ENCODE peak calls at places on chromosomes 13 and 19, in seven cellular contexts. Q, N, W, E, B, Y and V are unnamed samples.
A peak's percentile ranks its signal among the peaks of the same experiment; 100 is the strongest.

GRCh38 chr13:52949044-52949443 is 79.6 kb upstream of the OLFM4 start:
- DNase-seq in W (no peak), E (no peak), Y (no peak), B (no peak), N (no peak), Q (no peak), V (no peak)

GRCh38 chr19:5719274-5719960 is 529 bp downstream of the LONP1 start:
- DNase-seq in E (peak; percentile 16), Q (no peak), B (peak; percentile 37), N (no peak), Y (no peak), W (no peak), V (peak; percentile 46)

GRCh38 chr19:44308011-44308410 is 3.2 kb upstream of the ZNF235 start:
- DNase-seq in Q (no peak), W (no peak), B (peak; percentile 28), E (peak; percentile 48), N (no peak), Y (no peak), V (peak; percentile 49)

GRCh38 chr13:19959141-19959830 is 759 bp downstream of the ZMYM2 start:
- DNase-seq in Y (peak; percentile 35), E (peak; percentile 65), B (peak; percentile 23), Q (peak; percentile 26), W (peak; percentile 84), N (peak; percentile 48), V (peak; percentile 54)

GRCh38 chr13:28401303-28402056 is 93.4 kb downstream of the FLT1 start:
- DNase-seq in B (no peak), Q (no peak), Y (no peak), N (peak; percentile 22), E (peak; percentile 58), W (no peak), V (peak; percentile 92)

GRCh38 chr13:87557788-87558187 is 113.4 kb upstream of the SLITRK5 start:
- DNase-seq in Q (no peak), Y (no peak), E (no peak), B (no peak), W (no peak), N (no peak), V (no peak)

GRCh38 chr13:106110241-106110855 is 425.1 kb downstream of the EFNB2 start:
- DNase-seq in N (no peak), E (peak; percentile 50), W (no peak), Y (no peak), B (peak; percentile 51), Q (no peak), V (no peak)

GRCh38 chr13:38888309-38888708 is 102.3 kb downstream of the STOML3 start:
- DNase-seq in N (peak; percentile 54), B (peak; percentile 79), Q (no peak), Y (no peak), W (no peak), E (no peak), V (peak; percentile 46)

GRCh38 chr19:789473-790052 is 7.7 kb upstream of the PTBP1 start:
- DNase-seq in Q (no peak), N (no peak), B (no peak), E (no peak), W (no peak), Y (no peak), V (peak; percentile 35)

GRCh38 chr13:34749046-34749445 is 193.0 kb upstream of the NBEA start:
- DNase-seq in B (peak; percentile 43), N (no peak), W (no peak), Q (no peak), E (no peak), Y (no peak), V (no peak)

GRCh38 chr13:103531278-103531677 is 465.1 kb upstream of the SLC10A2 start:
- DNase-seq in E (no peak), B (peak; percentile 0), Y (no peak), W (no peak), N (no peak), Q (no peak), V (peak; percentile 1)

GRCh38 chr19:927044-927706 is 1.3 kb downstream of the ARID3A start:
- DNase-seq in E (peak; percentile 61), N (no peak), W (peak; percentile 80), Q (no peak), Y (no peak), B (no peak), V (peak; percentile 62)

GRCh38 chr13:41746259-41746658 is 214.7 kb downstream of the VWA8 start:
- DNase-seq in E (peak; percentile 48), W (no peak), Y (no peak), B (peak; percentile 45), Q (no peak), N (peak; percentile 89), V (peak; percentile 75)

GRCh38 chr19:35746556-35746955 is 1.1 kb downstream of the PSENEN start:
- DNase-seq in E (no peak), Q (no peak), B (no peak), W (no peak), N (no peak), Y (no peak), V (no peak)

GRCh38 chr13:41465215-41465907 is 8.0 kb downstream of the RGCC start:
- DNase-seq in Q (no peak), W (peak; percentile 87), Y (peak; percentile 74), B (peak; percentile 88), N (peak; percentile 83), E (peak; percentile 86), V (peak; percentile 90)

GRCh38 chr19:15010497-15011255 is 31.0 kb upstream of the SLC1A6 start:
- DNase-seq in Q (no peak), E (no peak), W (no peak), B (no peak), Y (no peak), N (no peak), V (peak; percentile 2)

GRCh38 chr19:56080669-56081401 is 40.3 kb downstream of the ZNF787 start:
- DNase-seq in W (peak; percentile 76), N (peak; percentile 70), B (peak; percentile 40), Q (peak; percentile 73), E (peak; percentile 91), Y (peak; percentile 94), V (peak; percentile 81)

GRCh38 chr19:4369109-4369887 is 25.9 kb downstream of the MPND start:
- DNase-seq in B (peak; percentile 80), E (no peak), Q (no peak), Y (no peak), W (peak; percentile 89), N (peak; percentile 35), V (peak; percentile 34)

GRCh38 chr19:30165228-30165813 is 206.9 kb upstream of the ZNF536 start:
- DNase-seq in B (no peak), Y (no peak), N (no peak), Q (no peak), W (no peak), E (no peak), V (no peak)

GRCh38 chr13:73767191-73767741 is 366.9 kb downstream of the KLF12 start:
- DNase-seq in Y (no peak), E (no peak), N (peak; percentile 35), W (no peak), Q (no peak), B (no peak), V (peak; percentile 17)

GRCh38 chr13:111247552-111247951 is 72.9 kb upstream of the TEX29 start:
- DNase-seq in Q (no peak), Y (no peak), E (no peak), N (no peak), W (no peak), B (no peak), V (peak; percentile 13)

GRCh38 chr13:52344108-52344507 is 61.9 kb downstream of the THSD1 start:
- DNase-seq in N (no peak), Q (no peak), W (no peak), Y (no peak), B (no peak), E (peak; percentile 44), V (no peak)

GRCh38 chr13:33265133-33265532 is 20.4 kb downstream of the STARD13 start:
- DNase-seq in Q (no peak), W (no peak), Y (no peak), E (no peak), B (no peak), N (no peak), V (no peak)

GRCh38 chr13:75129331-75129730 is 352.6 kb downstream of the TBC1D4 start:
- DNase-seq in Q (no peak), B (no peak), W (no peak), Y (no peak), N (no peak), E (no peak), V (no peak)

GRCh38 chr13:29743229-29743786 is 107.1 kb downstream of the UBL3 start:
- DNase-seq in Y (no peak), Q (peak; percentile 17), N (peak; percentile 58), B (no peak), W (no peak), E (peak; percentile 78), V (no peak)

GRCh38 chr19:18173572-18174294 is at the start of gene IFI30:
- DNase-seq in Y (peak; percentile 82), W (peak; percentile 93), N (no peak), Q (peak; percentile 68), B (no peak), E (peak; percentile 89), V (no peak)

GRCh38 chr19:11949201-11949600 is 15.6 kb upstream of the ZNF763 start:
- DNase-seq in Q (no peak), Y (no peak), B (no peak), N (no peak), W (no peak), E (no peak), V (peak; percentile 9)

GRCh38 chr19:48752511-48753365 is at the start of gene FUT1:
- DNase-seq in Y (peak; percentile 82), N (no peak), B (peak; percentile 85), W (peak; percentile 82), Q (no peak), E (peak; percentile 71), V (peak; percentile 31)

GRCh38 chr19:2044709-2045500 is 6.1 kb downstream of the MKNK2 start:
- DNase-seq in E (no peak), B (no peak), Q (no peak), W (peak; percentile 56), N (no peak), Y (no peak), V (no peak)

GRCh38 chr13:38223093-38223492 is 126.6 kb upstream of the UFM1 start:
- DNase-seq in W (no peak), N (peak; percentile 36), Y (no peak), E (peak; percentile 25), B (peak; percentile 26), Q (peak; percentile 24), V (peak; percentile 38)

GRCh38 chr13:51348069-51348967 is 8.8 kb downstream of the SERPINE3 start:
- DNase-seq in N (no peak), E (no peak), W (no peak), B (no peak), Y (no peak), Q (no peak), V (no peak)